ENCODE peak calls at places on chromosomes 6 and 20, in nine cellular contexts. Q is IMR-90, S is H9, U is mammary epithelial cell, X is H1, P is DND-41, H is endodermal cell, N is PC-3, L is colonic mucosa. B is an unnamed sample.

GRCh38 chr6:26491604-26492003 is 8.5 kb upstream of the BTN1A1 start:
- DNase-seq in Q (no peak), S (no peak), U (no peak), X (no peak), P (no peak), H (no peak), N (no peak), L (no peak), B (no peak)

GRCh38 chr6:73747293-73747692 is 51.3 kb downstream of the CD109 start:
- DNase-seq in Q (no peak), S (no peak), U (no peak), X (no peak), P (no peak), H (no peak), N (no peak), L (no peak), B (no peak)

GRCh38 chr20:38601216-38602184 is at the start of gene ARHGAP40:
- DNase-seq in Q (no peak), S (peak), U (peak), X (peak), P (no peak), H (peak), N (no peak), L (no peak), B (no peak)

GRCh38 chr20:17910828-17911294 is 57.7 kb downstream of the SNX5 start:
- DNase-seq in Q (peak), S (no peak), U (no peak), X (no peak), P (no peak), H (no peak), N (peak), L (no peak), B (no peak)

GRCh38 chr6:132261354-132261753 is 139.9 kb downstream of the MOXD1 start:
- DNase-seq in Q (peak), S (no peak), U (peak), X (no peak), P (no peak), H (no peak), N (no peak), L (no peak), B (no peak)

GRCh38 chr20:59253325-59253724 is 47.1 kb upstream of the EDN3 start:
- DNase-seq in Q (no peak), S (no peak), U (no peak), X (no peak), P (peak), H (no peak), N (no peak), L (no peak), B (no peak)

GRCh38 chr6:75546401-75546800 is 52.8 kb upstream of the FILIP1 start:
- DNase-seq in Q (peak), S (no peak), U (no peak), X (no peak), P (no peak), H (no peak), N (peak), L (no peak), B (no peak)

GRCh38 chr20:50224553-50225255 is 34.1 kb downstream of the CEBPB start:
- DNase-seq in Q (peak), S (no peak), U (peak), X (no peak), P (no peak), H (peak), N (no peak), L (peak), B (no peak)

GRCh38 chr20:62182469-62183425 is at the start of gene MTG2:
- DNase-seq in Q (peak), S (peak), U (peak), X (peak), P (peak), H (peak), N (peak), L (peak), B (peak)

GRCh38 chr6:12208190-12208589 is 82.0 kb upstream of the EDN1 start:
- DNase-seq in Q (peak), S (no peak), U (peak), X (no peak), P (no peak), H (no peak), N (peak), L (no peak), B (no peak)

GRCh38 chr6:16481680-16482079 is 243.3 kb downstream of the GMPR start:
- DNase-seq in Q (no peak), S (no peak), U (no peak), X (no peak), P (peak), H (no peak), N (no peak), L (no peak), B (no peak)

GRCh38 chr6:73264446-73264845 is 1.4 kb upstream of the KHDC1 start:
- DNase-seq in Q (no peak), S (no peak), U (peak), X (no peak), P (no peak), H (no peak), N (peak), L (no peak), B (peak)

GRCh38 chr6:145756170-145756662 is 20.9 kb upstream of the EPM2A start:
- DNase-seq in Q (peak), S (no peak), U (peak), X (no peak), P (peak), H (no peak), N (peak), L (no peak), B (peak)

DNA sequence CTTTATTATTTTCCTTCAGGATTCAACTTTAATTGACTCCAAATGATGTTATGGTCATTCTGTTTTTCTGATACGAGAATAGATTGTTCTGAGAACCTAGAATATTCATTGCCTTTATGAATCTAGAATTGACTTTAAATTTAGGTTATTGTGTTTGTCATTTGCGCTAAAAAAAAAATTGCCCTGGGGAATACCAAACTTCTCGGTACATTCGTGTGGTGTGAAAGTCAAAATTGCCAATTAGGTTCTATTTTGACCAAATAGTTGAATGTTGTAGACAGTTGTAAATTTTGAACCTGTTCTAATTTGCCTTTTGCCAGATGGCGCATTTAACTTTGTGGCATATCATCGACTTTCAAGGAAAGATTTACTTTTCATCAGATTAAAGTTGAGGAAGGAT is 3.0 kb downstream of the WTAP start:
- DNase-seq in Q (no peak), S (no peak), U (no peak), X (no peak), P (no peak), H (no peak), N (no peak), L (no peak), B (no peak)
- H3K9ac ChIP-seq in Q (no peak), S (no peak), U (no peak), X (no peak), P (peak), H (no peak), N (no peak), L (no peak), B (no peak)

DNA sequence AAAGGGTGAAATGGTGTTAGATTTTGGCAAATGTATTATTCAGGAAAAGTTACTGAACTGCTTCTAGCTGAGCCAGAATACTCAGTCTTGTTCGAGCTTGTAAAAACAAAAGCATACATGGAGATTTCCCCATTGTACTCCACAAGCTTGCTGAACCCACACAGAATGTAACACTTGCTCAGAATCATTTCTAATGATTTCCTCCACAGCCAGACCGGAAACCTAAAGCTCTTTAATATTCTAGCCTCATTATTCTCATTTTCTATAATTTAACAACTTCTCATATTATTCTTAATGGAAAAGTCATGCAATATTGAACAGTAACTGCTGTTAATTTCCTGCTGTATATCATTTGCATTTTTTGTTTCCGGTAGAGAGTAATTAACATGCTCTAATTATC is 1387.4 kb upstream of the EYS start:
- DNase-seq in Q (no peak), S (no peak), U (no peak), X (no peak), P (no peak), H (no peak), N (no peak), L (no peak), B (no peak)
- H3K9ac ChIP-seq in Q (no peak), S (no peak), U (no peak), X (no peak), P (no peak), H (no peak), N (no peak), L (no peak), B (no peak)

GRCh38 chr6:18498408-18498807 is 111.3 kb downstream of the RNF144B start:
- DNase-seq in Q (no peak), S (no peak), U (no peak), X (no peak), P (no peak), H (no peak), N (no peak), L (no peak), B (no peak)
- H3K9ac ChIP-seq in Q (no peak), S (no peak), U (no peak), X (no peak), P (no peak), H (no peak), N (no peak), L (no peak), B (no peak)

DNA sequence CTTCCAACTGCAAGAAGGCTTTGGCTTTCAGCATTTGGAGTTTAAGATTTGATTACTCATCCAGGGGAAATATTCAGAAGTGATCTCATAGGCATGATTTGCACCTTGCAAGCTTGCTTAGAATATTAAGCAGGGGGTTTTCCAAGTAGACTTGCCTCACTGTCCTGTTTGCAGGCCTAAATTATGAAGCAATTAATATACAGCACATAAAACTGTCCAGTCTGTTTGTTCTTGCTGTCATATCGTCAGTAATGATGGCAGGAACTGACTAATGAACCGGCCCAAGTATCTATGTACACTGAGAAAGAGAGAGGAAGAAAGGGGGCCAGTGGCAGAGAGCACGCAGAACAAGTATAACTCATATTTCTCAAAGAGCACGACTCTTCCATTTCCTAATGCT is 212.5 kb upstream of the SUPT3H start:
- DNase-seq in Q (peak), S (no peak), U (peak), X (peak), P (no peak), H (no peak), N (peak), L (no peak), B (peak)
- H3K9ac ChIP-seq in Q (no peak), S (no peak), U (peak), X (no peak), P (no peak), H (no peak), N (peak), L (no peak), B (peak)

GRCh38 chr6:134172020-134172766 is 119.8 kb upstream of the SLC2A12 start:
- DNase-seq in Q (peak), S (no peak), U (no peak), X (no peak), P (no peak), H (no peak), N (no peak), L (no peak), B (no peak)

GRCh38 chr6:134169881-134170486 is 117.6 kb upstream of the SLC2A12 start:
- DNase-seq in Q (peak), S (no peak), U (peak), X (no peak), P (no peak), H (no peak), N (no peak), L (no peak), B (no peak)

GRCh38 chr6:134170844-134171243 is 118.4 kb upstream of the SLC2A12 start:
- DNase-seq in Q (peak), S (no peak), U (peak), X (no peak), P (no peak), H (no peak), N (no peak), L (no peak), B (no peak)

GRCh38 chr6:134173007-134173690 is 120.7 kb upstream of the SLC2A12 start:
- DNase-seq in Q (peak), S (no peak), U (peak), X (no peak), P (no peak), H (no peak), N (no peak), L (no peak), B (no peak)

DNA sequence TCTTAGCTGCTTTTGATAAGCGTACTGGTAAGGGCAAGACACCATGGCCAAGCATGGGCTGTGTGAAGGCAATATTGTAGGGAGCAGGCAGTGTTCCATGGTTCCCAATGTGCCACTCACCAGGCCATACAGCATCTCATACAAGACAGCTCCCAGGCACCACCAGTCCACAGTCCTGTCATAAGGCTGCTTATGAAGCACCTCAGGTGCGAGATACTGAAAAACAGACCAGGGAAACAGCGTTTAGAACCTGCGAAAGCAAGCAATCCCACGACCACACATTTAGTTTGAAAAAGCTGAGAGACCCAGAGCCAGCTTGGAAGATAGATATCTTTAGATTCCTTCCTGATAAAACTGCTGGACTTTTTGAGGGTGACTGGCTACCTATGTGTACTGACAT is 119.1 kb upstream of the SLC2A12 start:
- DNase-seq in Q (peak), S (no peak), U (peak), X (no peak), P (no peak), H (no peak), N (no peak), L (no peak), B (no peak)
- H3K9ac ChIP-seq in Q (peak), S (no peak), U (peak), X (no peak), P (no peak), H (no peak), N (no peak), L (peak), B (peak)

GRCh38 chr6:44123544-44123943 is 3.7 kb downstream of the MRPL14 start:
- DNase-seq in Q (no peak), S (no peak), U (no peak), X (no peak), P (no peak), H (no peak), N (no peak), L (no peak), B (no peak)
- H3K9ac ChIP-seq in Q (no peak), S (no peak), U (no peak), X (no peak), P (peak), H (no peak), N (no peak), L (peak), B (no peak)

B was measured in keratinocyte.